ENCODE peak calls at places on chromosomes 6 and 20, in nine cellular contexts. F is NCI-H1436, C is RWPE1, Q is endothelial cell, J is T-helper 1 cell, E is PC-9, B is SHP77 treated with DMSO at 0.1 percent for 48 hours, I is Ammon's horn, Y is cardiac muscle cell. X is an unnamed sample.

GRCh38 chr20:53735536-53736050 is 142.0 kb upstream of the ZNF217 start:
- DNase-seq in F (no peak), C (peak), Q (no peak), J (no peak), E (peak), B (no peak), I (no peak), Y (peak), X (peak)

GRCh38 chr6:130055271-130055670 is 36.9 kb downstream of the L3MBTL3 start:
- DNase-seq in F (no peak), C (no peak), Q (no peak), J (no peak), E (no peak), B (no peak), I (no peak), Y (no peak), X (no peak)

GRCh38 chr6:27966816-27967426 is 9.9 kb downstream of the OR2B6 start:
- DNase-seq in F (no peak), C (no peak), Q (no peak), J (no peak), E (no peak), B (no peak), I (no peak), Y (no peak), X (no peak)

GRCh38 chr6:111540971-111541719 is 58.1 kb upstream of the REV3L start:
- DNase-seq in F (peak), C (no peak), Q (no peak), J (no peak), E (no peak), B (no peak), I (peak), Y (no peak), X (no peak)

GRCh38 chr6:36280467-36280866 is 10.6 kb downstream of the PNPLA1 start:
- DNase-seq in F (no peak), C (no peak), Q (no peak), J (no peak), E (no peak), B (no peak), I (no peak), Y (no peak), X (no peak)

GRCh38 chr6:158358450-158359077 is 46.3 kb downstream of the TULP4 start:
- DNase-seq in F (no peak), C (no peak), Q (no peak), J (no peak), E (no peak), B (peak), I (no peak), Y (no peak), X (no peak)

GRCh38 chr6:81451787-81452186 is 300.7 kb downstream of the TENT5A start:
- DNase-seq in F (peak), C (peak), Q (no peak), J (no peak), E (peak), B (peak), I (no peak), Y (no peak), X (peak)

GRCh38 chr20:32638848-32639247 is 34.9 kb downstream of the C20orf203 start:
- DNase-seq in F (no peak), C (peak), Q (no peak), J (no peak), E (peak), B (peak), I (no peak), Y (peak), X (no peak)

GRCh38 chr20:23061713-23062561 is 12.5 kb upstream of the THBD start:
- DNase-seq in F (no peak), C (peak), Q (no peak), J (no peak), E (peak), B (peak), I (no peak), Y (no peak), X (peak)

GRCh38 chr20:49534314-49534713 is 33.6 kb downstream of the PTGIS start:
- DNase-seq in F (peak), C (peak), Q (peak), J (peak), E (peak), B (peak), I (peak), Y (peak), X (peak)

GRCh38 chr20:23873370-23874015 is 6.1 kb downstream of the CST5 start:
- DNase-seq in F (no peak), C (no peak), Q (no peak), J (no peak), E (no peak), B (no peak), I (no peak), Y (no peak), X (no peak)

GRCh38 chr20:62168061-62168460 is 14.8 kb upstream of the MTG2 start:
- DNase-seq in F (no peak), C (no peak), Q (no peak), J (no peak), E (no peak), B (no peak), I (no peak), Y (no peak), X (no peak)

GRCh38 chr6:148629197-148629909 is 117.5 kb upstream of the UST start:
- DNase-seq in F (no peak), C (no peak), Q (no peak), J (no peak), E (no peak), B (no peak), I (no peak), Y (no peak), X (no peak)

GRCh38 chr6:89310929-89311328 is 4.2 kb downstream of the GABRR2 start:
- DNase-seq in F (no peak), C (peak), Q (no peak), J (no peak), E (no peak), B (no peak), I (no peak), Y (no peak), X (no peak)

GRCh38 chr6:47079638-47080037 is 37.5 kb upstream of the ADGRF1 start:
- DNase-seq in F (no peak), C (no peak), Q (no peak), J (no peak), E (no peak), B (no peak), I (no peak), Y (no peak), X (no peak)

GRCh38 chr20:22383156-22383555 is 201.2 kb downstream of the FOXA2 start:
- DNase-seq in F (no peak), C (no peak), Q (no peak), J (no peak), E (no peak), B (no peak), I (no peak), Y (no peak), X (no peak)

GRCh38 chr6:170473801-170474200 is 79.3 kb downstream of the PSMB1 start:
- DNase-seq in F (no peak), C (no peak), Q (no peak), J (no peak), E (no peak), B (no peak), I (no peak), Y (no peak), X (no peak)

GRCh38 chr6:95087394-95088097 is 489.8 kb upstream of the MANEA start:
- DNase-seq in F (peak), C (peak), Q (no peak), J (no peak), E (peak), B (peak), I (peak), Y (peak), X (no peak)

GRCh38 chr6:119620846-119621570 is 271.4 kb upstream of the MAN1A1 start:
- DNase-seq in F (no peak), C (peak), Q (no peak), J (no peak), E (peak), B (no peak), I (no peak), Y (no peak), X (peak)

GRCh38 chr6:1390071-1390804 is 862 bp downstream of the FOXF2 start:
- DNase-seq in F (no peak), C (no peak), Q (peak), J (no peak), E (no peak), B (no peak), I (no peak), Y (peak), X (no peak)

GRCh38 chr6:11126876-11127275 is 15.4 kb upstream of the ERVFRD-1 start:
- DNase-seq in F (no peak), C (no peak), Q (no peak), J (no peak), E (peak), B (no peak), I (no peak), Y (no peak), X (no peak)

GRCh38 chr6:84804720-84805119 is 40.3 kb upstream of the TBX18 start:
- DNase-seq in F (no peak), C (peak), Q (no peak), J (no peak), E (no peak), B (no peak), I (no peak), Y (no peak), X (no peak)

GRCh38 chr6:44661221-44661609 is 273.7 kb downstream of the CDC5L start:
- DNase-seq in F (no peak), C (peak), Q (no peak), J (no peak), E (peak), B (no peak), I (no peak), Y (no peak), X (no peak)

GRCh38 chr6:149176971-149177667 is 140.4 kb upstream of the TAB2 start:
- DNase-seq in F (no peak), C (no peak), Q (no peak), J (no peak), E (no peak), B (no peak), I (no peak), Y (no peak), X (no peak)

GRCh38 chr6:128129679-128130078 is 228.8 kb upstream of the THEMIS start:
- DNase-seq in F (no peak), C (no peak), Q (no peak), J (no peak), E (no peak), B (no peak), I (no peak), Y (no peak), X (no peak)

GRCh38 chr20:62122659-62123449 is 579 bp downstream of the LSM14B start:
- DNase-seq in F (peak), C (peak), Q (no peak), J (peak), E (peak), B (peak), I (no peak), Y (peak), X (no peak)

X was measured in HS-27A.